ENCODE peak calls at places on chromosomes 4 and X, in eight cellular contexts. Y is T-helper 17 cell, J is A549, Q is NCI-H526 treated with DMSO at 0.1 percent for 48 hours, L is head of caudate nucleus, H is T-helper 1 cell, I is NCI-H1092 treated with DMSO at 0.1 percent for 48 hours, F is aorta. D is an unnamed sample.

GRCh38 chrX:121013897-121014455 is 28.4 kb upstream of the CT47A1 start:
- DNase-seq in Y (no peak), J (no peak), Q (no peak), L (no peak), H (no peak), I (no peak), F (no peak), D (no peak)

GRCh38 chr4:183873389-183874185 is 31.5 kb upstream of the STOX2 start:
- DNase-seq in Y (no peak), J (no peak), Q (no peak), L (no peak), H (no peak), I (no peak), F (no peak), D (no peak)

GRCh38 chr4:96293806-96294205 is 453.9 kb downstream of the PDHA2 start:
- DNase-seq in Y (no peak), J (peak; percentile 15), Q (no peak), L (no peak), H (no peak), I (no peak), F (no peak), D (no peak)

GRCh38 chr4:48360966-48361470 is 19.7 kb downstream of the SLAIN2 start:
- DNase-seq in Y (no peak), J (no peak), Q (no peak), L (no peak), H (no peak), I (no peak), F (no peak), D (no peak)

GRCh38 chrX:25028726-25029125 is 13.0 kb upstream of the ARX start:
- DNase-seq in Y (no peak), J (no peak), Q (no peak), L (no peak), H (no peak), I (no peak), F (no peak), D (no peak)

GRCh38 chr4:186149872-186150271 is 41.5 kb upstream of the CYP4V2 start:
- DNase-seq in Y (no peak), J (peak; percentile 53), Q (no peak), L (no peak), H (no peak), I (no peak), F (peak; percentile 62), D (peak; percentile 75)

GRCh38 chr4:186449954-186450353 is 105.4 kb downstream of the MTNR1A start:
- DNase-seq in Y (no peak), J (no peak), Q (no peak), L (no peak), H (no peak), I (no peak), F (no peak), D (no peak)

GRCh38 chr4:89101256-89102161 is 9.8 kb upstream of the TIGD2 start:
- DNase-seq in Y (no peak), J (no peak), Q (no peak), L (no peak), H (no peak), I (no peak), F (no peak), D (no peak)

D was measured in sciatic nerve.